ENCODE peak calls at places on chromosome 20, in five cellular contexts. I, W, B, F and P are unnamed samples.

GRCh38 chr20:18052856-18053255 is 4.9 kb downstream of the OVOL2 start:
- DNase-seq in B (no peak), F (no peak), I (no peak), W (no peak), P (no peak)

GRCh38 chr20:29349836-29350235 is 1907.6 kb upstream of the DEFB115 start:
- DNase-seq in I (no peak), W (no peak), B (no peak), F (no peak), P (no peak)

GRCh38 chr20:62358728-62359490 is 8.2 kb downstream of the LAMA5 start:
- DNase-seq in I (no peak), B (no peak), F (no peak), W (no peak), P (no peak)

GRCh38 chr20:45959956-45960630 is 11.9 kb downstream of the ZNF335 start:
- DNase-seq in I (no peak), B (no peak), F (no peak), W (no peak), P (no peak)

GRCh38 chr20:59728722-59729430 is 124.5 kb downstream of the PHACTR3 start:
- DNase-seq in W (no peak), F (no peak), B (no peak), I (no peak), P (no peak)

GRCh38 chr20:17500826-17501225 is 30.4 kb downstream of the BFSP1 start:
- DNase-seq in B (no peak), F (no peak), I (no peak), W (no peak), P (no peak)

GRCh38 chr20:63706852-63707557 is 771 bp downstream of the ARFRP1 start:
- DNase-seq in F (peak), B (peak), W (no peak), I (peak), P (no peak)

GRCh38 chr20:38729767-38730166 is 5.5 kb downstream of the SLC32A1 start:
- DNase-seq in W (no peak), I (no peak), F (no peak), B (no peak), P (no peak)

GRCh38 chr20:10571313-10571815 is 102.4 kb downstream of the JAG1 start:
- DNase-seq in I (no peak), F (no peak), W (no peak), B (no peak), P (no peak)

GRCh38 chr20:54140927-54141566 is 32.7 kb downstream of the CYP24A1 start:
- DNase-seq in F (no peak), B (no peak), I (no peak), W (no peak), P (no peak)

GRCh38 chr20:63064745-63065711 is 58.3 kb upstream of the BHLHE23 start:
- DNase-seq in B (no peak), F (no peak), I (no peak), W (no peak), P (no peak)

GRCh38 chr20:50224553-50225255 is 34.1 kb downstream of the CEBPB start:
- DNase-seq in I (no peak), F (no peak), B (no peak), W (no peak), P (no peak)

GRCh38 chr20:49187330-49188100 is 619 bp downstream of the STAU1 start:
- DNase-seq in W (no peak), I (no peak), B (peak), F (peak), P (no peak)

GRCh38 chr20:64108731-64109389 is 1.5 kb upstream of the NPBWR2 start:
- DNase-seq in W (no peak), I (no peak), F (no peak), B (no peak), P (peak)

GRCh38 chr20:24465168-24465567 is 4.3 kb upstream of the SYNDIG1 start:
- DNase-seq in I (no peak), B (no peak), W (no peak), F (no peak), P (no peak)

GRCh38 chr20:17501701-17502100 is 29.5 kb downstream of the BFSP1 start:
- DNase-seq in W (no peak), I (no peak), B (no peak), F (no peak), P (no peak)

GRCh38 chr20:38878798-38879197 is 47.4 kb upstream of the FAM83D start:
- DNase-seq in B (no peak), I (no peak), W (no peak), F (peak), P (no peak)

GRCh38 chr20:36051318-36052116 is 83.1 kb downstream of the CNBD2 start:
- DNase-seq in F (no peak), W (no peak), I (no peak), B (no peak), P (no peak)

GRCh38 chr20:3842332-3842930 is 4.2 kb upstream of the MAVS start:
- DNase-seq in W (no peak), I (no peak), F (no peak), B (no peak), P (no peak)

GRCh38 chr20:32965581-32966373 is 38.5 kb downstream of the SUN5 start:
- DNase-seq in I (no peak), B (peak), F (no peak), W (no peak), P (no peak)

GRCh38 chr20:33826270-33826897 is 15.2 kb downstream of the CHMP4B start:
- DNase-seq in W (no peak), B (no peak), I (no peak), F (no peak), P (no peak)

GRCh38 chr20:63062188-63063140 is 55.7 kb upstream of the BHLHE23 start:
- DNase-seq in I (no peak), W (no peak), B (no peak), F (no peak), P (no peak)

GRCh38 chr20:53040678-53041674 is 68.8 kb downstream of the TSHZ2 start:
- DNase-seq in B (no peak), W (no peak), F (no peak), I (no peak), P (peak)

GRCh38 chr20:4896971-4897497 is 104.3 kb downstream of the SLC23A2 start:
- DNase-seq in I (no peak), W (no peak), B (no peak), F (no peak), P (no peak)

GRCh38 chr20:10733122-10733521 is 59.3 kb upstream of the JAG1 start:
- DNase-seq in W (no peak), B (no peak), F (no peak), I (no peak), P (no peak)

GRCh38 chr20:17873410-17874270 is 95.0 kb downstream of the SNX5 start:
- DNase-seq in I (no peak), B (peak), F (no peak), W (peak), P (peak)

GRCh38 chr20:38985060-38985459 is 22.9 kb downstream of the DHX35 start:
- DNase-seq in I (no peak), W (no peak), F (no peak), B (no peak), P (no peak)

GRCh38 chr20:462199-462991 is at the start of gene TBC1D20:
- DNase-seq in B (peak), I (peak), F (peak), W (peak), P (peak)
- TF ChIP-seq CTCF in B (peak), I (peak), F (no peak), W (no peak), P (no peak)

DNA sequence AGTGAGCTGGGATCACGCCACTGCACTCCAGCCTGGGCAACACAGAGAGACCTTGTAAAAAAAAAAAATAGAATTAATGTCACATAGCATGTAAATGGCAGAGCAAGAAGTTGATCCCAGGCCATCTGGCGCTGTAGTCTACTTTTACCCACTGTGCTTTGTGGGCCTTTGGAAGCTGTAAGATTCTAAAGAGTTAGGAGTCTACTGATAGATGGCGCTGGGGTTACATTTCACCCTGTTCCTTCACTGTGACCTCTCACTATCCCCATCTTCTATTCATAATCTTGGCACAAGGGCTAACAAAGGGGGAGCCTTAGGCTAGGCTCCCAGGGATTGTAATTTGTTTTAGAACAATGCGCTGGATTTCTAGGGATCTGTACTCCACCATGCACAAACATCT is 24.4 kb downstream of the SIRPD start:
- DNase-seq in F (no peak), B (no peak), W (no peak), I (no peak), P (no peak)
- TF ChIP-seq CTCF in F (no peak), B (no peak), W (no peak), I (peak), P (no peak)

DNA sequence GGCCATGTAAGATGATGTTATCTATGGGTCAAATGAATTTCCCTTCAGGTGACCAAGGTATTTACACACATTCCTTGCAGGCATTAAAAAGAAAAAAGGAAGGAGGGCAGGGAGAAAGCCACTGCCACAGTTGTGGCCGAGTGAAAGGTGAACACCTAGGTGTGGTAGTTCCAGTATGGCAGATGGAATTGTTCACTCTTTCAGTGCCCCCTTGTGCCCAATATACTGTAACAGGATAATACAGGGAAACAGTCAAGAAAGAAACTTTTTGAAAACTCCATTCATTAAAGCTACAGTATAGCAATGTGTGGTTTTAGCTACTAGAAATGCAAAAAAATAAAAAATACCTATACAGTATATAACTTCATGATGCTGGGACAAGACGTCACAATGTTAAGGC is 52.1 kb downstream of the BMP2 start:
- DNase-seq in B (no peak), W (no peak), F (no peak), I (no peak), P (no peak)
- TF ChIP-seq CTCF in B (peak), W (no peak), F (peak), I (no peak), P (no peak)

GRCh38 chr20:44056010-44056698 is 130.8 kb downstream of the JPH2 start:
- DNase-seq in I (peak), B (peak), W (no peak), F (peak), P (no peak)
- TF ChIP-seq CTCF in I (peak), B (peak), W (peak), F (peak), P (no peak)

GRCh38 chr20:56187791-56188190 is 60.7 kb upstream of the MC3R start:
- DNase-seq in B (peak), W (no peak), I (no peak), F (no peak), P (no peak)
- TF ChIP-seq CTCF in B (no peak), W (no peak), I (no peak), F (no peak), P (no peak)

DNA sequence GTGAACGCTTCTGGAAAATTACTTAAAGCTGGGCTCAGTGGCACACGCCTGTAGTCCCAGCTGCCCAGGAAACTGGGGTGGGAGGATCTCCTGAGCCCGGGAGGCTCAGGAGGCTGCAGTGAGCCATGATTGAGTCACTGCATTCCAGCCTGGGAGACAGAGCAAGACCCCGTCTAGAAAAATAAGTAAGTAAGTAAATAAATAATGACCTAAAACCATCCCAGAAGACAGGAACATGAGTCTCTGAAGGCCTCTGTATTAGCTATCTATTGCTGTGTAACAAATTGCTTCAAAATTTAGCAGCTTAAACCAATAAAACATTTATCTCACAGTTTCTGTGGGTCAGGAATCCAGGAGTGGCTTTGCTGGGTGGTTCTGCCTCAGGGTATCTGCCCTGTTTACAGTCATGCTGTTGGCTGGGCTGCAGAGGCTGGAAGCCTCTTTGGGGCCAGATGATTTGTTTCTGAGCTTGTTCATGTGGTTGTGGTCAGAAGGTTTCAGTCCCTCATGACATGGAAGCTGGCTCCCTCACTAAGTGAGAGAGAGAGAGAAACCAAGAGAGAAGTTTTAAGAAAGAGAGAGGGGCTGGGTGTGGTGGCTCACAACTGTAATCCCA is 48.4 kb upstream of the NCOA3 start:
- DNase-seq in B (no peak), F (no peak), W (peak), I (no peak), P (no peak)
- TF ChIP-seq CTCF in B (no peak), F (no peak), W (no peak), I (no peak), P (no peak)

GRCh38 chr20:61120595-61121515 is 131.2 kb upstream of the CDH4 start:
- DNase-seq in F (no peak), B (no peak), W (no peak), I (no peak), P (no peak)
- TF ChIP-seq CTCF in F (peak), B (no peak), W (no peak), I (peak), P (no peak)

DNA sequence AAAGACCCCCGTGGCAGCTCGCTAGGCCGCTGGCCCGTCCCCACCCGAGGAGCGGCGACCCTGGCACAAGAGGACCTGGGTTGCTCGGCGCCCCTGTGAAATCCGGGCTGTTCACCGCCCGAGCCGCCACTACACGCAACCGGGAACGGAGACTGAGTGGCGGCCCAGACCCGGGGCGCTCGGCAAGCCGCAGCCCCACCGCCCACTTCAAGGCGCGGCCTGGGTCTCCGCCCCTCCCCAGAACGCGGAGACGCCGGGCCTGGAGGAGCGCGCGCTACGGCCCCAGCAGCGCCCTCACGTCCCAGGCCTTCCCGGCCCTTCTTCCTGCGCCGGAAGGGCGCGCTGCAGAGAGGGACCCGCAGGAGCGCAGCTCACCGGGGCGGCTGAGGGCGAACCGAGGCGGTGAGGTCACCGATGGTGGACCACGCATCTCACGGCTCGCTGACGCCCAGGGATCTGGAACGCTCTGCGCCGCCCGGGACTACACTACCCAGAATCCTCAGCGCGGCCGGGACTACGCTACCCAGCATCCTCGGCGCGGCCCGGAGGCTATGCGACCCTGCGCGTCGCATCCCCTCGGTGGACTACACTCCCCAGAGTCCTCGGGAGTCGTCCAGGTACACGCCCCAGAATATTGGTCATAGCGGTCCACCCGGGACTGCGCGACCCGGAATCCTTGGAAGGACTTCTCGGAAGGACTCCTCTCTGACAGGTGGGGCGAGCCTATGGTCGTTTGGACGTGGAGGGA is at the start of gene ZNF337:
- DNase-seq in I (peak), F (peak), W (peak), B (peak), P (peak)
- TF ChIP-seq CTCF in I (no peak), F (peak), W (no peak), B (peak), P (no peak)

DNA sequence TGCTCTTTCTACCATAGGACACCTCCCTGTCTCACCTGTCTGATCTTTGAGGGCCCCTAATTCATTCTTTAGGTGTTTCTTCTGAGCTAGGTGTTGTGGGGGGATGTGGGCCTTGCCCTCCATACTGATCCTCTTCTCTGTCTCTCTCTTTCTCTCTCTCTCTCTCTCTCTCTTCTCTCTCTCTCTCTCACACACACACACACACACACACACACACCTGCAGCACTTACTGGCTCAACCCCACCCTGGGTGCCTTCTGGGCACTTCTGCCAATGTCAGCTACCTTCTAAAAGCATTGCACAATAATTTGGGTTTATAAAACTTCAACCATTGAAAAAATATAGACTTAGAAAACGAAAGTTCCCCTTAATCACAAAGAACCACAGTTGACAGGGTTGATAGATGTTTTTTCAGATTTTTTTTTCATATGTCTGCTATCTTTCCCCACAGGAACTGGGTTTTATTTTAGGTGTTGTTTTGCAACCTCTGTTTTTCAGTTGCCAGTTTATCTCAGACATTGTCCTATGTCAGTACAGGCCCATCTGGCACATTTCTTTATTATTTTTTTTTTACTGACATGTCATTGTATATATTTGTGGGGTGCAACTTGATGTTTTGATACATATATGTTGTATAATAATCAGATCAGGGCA is 28.1 kb downstream of the PKIG start:
- DNase-seq in B (no peak), F (no peak), W (no peak), I (no peak), P (no peak)
- TF ChIP-seq CTCF in B (no peak), F (no peak), W (no peak), I (no peak), P (no peak)

DNA sequence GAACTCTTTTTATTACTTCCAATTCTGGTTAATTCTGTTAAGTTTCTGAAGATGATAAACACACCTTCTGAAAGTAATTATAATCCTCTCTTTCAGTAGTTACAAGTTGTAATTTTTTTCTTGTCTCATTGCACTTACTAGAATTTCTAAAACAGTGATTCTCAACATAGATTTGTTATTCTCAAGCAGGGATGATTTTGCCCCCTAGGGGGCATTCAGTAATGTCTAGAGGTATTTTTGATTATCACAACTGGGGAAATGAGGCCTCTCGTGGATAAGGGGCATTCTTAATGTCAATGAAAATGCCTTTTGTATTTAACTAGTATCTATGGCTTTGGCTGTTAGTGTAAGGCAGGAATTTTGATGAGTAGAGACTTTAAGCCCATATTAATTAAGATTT is 39.4 kb upstream of the MAFB start:
- DNase-seq in W (no peak), F (no peak), B (no peak), I (no peak), P (no peak)
- TF ChIP-seq CTCF in W (peak), F (peak), B (peak), I (no peak), P (no peak)